ENCODE peak calls at places on chromosomes 3 and 15, in seven cellular contexts. O is cardiac muscle cell, P is upper lobe of right lung, I is A673, F is PC-9, B is heart left ventricle, H is thoracic aorta. C is an unnamed sample.
A peak's percentile ranks its signal among the peaks of the same experiment; 100 is the strongest.

GRCh38 chr3:115852278-115852677 is 229.0 kb downstream of the GAP43 start:
- DNase-seq in O (no peak), P (no peak), I (no peak), F (no peak), B (no peak), H (no peak), C (no peak)

GRCh38 chr3:166190360-166190759 is 353.1 kb upstream of the BCHE start:
- DNase-seq in O (no peak), P (no peak), I (no peak), F (peak; percentile 5), B (no peak), H (no peak), C (no peak)

GRCh38 chr3:148227534-148227933 is 470.2 kb upstream of the AGTR1 start:
- DNase-seq in O (peak; percentile 3), P (no peak), I (no peak), F (no peak), B (no peak), H (no peak), C (no peak)

GRCh38 chr15:49673861-49674260 is 53.0 kb downstream of the DTWD1 start:
- DNase-seq in O (no peak), P (no peak), I (no peak), F (no peak), B (no peak), H (no peak), C (no peak)

GRCh38 chr15:70504305-70504951 is 258.9 kb downstream of the UACA start:
- DNase-seq in O (no peak), P (peak; percentile 73), I (peak; percentile 74), F (peak; percentile 72), B (peak; percentile 67), H (peak; percentile 39), C (peak; percentile 41)

GRCh38 chr3:59939826-59940426 is 890.1 kb upstream of the CFAP20DC start:
- DNase-seq in O (peak; percentile 88), P (no peak), I (no peak), F (no peak), B (no peak), H (no peak), C (no peak)

GRCh38 chr3:54608041-54608440 is 319.8 kb downstream of the LRTM1 start:
- DNase-seq in O (no peak), P (no peak), I (no peak), F (no peak), B (no peak), H (no peak), C (no peak)

GRCh38 chr3:154040283-154040682 is 80.9 kb upstream of the ARHGEF26 start:
- DNase-seq in O (no peak), P (no peak), I (peak; percentile 48), F (no peak), B (no peak), H (no peak), C (peak; percentile 5)

GRCh38 chr15:88113909-88114308 is 142.6 kb downstream of the NTRK3 start:
- DNase-seq in O (no peak), P (no peak), I (no peak), F (no peak), B (no peak), H (no peak), C (no peak)

GRCh38 chr15:64501396-64501716 is 41.0 kb downstream of the ZNF609 start:
- DNase-seq in O (no peak), P (no peak), I (no peak), F (no peak), B (no peak), H (no peak), C (no peak)

GRCh38 chr3:169344465-169344864 is 319.0 kb downstream of the MECOM start:
- DNase-seq in O (no peak), P (no peak), I (no peak), F (no peak), B (no peak), H (no peak), C (no peak)

GRCh38 chr3:167587651-167588050 is 66.1 kb downstream of the WDR49 start:
- DNase-seq in O (no peak), P (no peak), I (no peak), F (no peak), B (no peak), H (no peak), C (no peak)

GRCh38 chr3:128322030-128323022 is 144.4 kb downstream of the DNAJB8 start:
- DNase-seq in O (peak; percentile 60), P (peak; percentile 73), I (peak; percentile 48), F (peak; percentile 49), B (peak; percentile 45), H (no peak), C (peak; percentile 63)

GRCh38 chr3:87491843-87492242 is 215.5 kb upstream of the POU1F1 start:
- DNase-seq in O (no peak), P (no peak), I (no peak), F (no peak), B (no peak), H (no peak), C (no peak)

GRCh38 chr15:47507221-47507985 is 209.9 kb upstream of the SEMA6D start:
- DNase-seq in O (no peak), P (no peak), I (peak; percentile 24), F (no peak), B (no peak), H (no peak), C (no peak)

GRCh38 chr15:96345560-96346389 is 15.3 kb downstream of the NR2F2 start:
- DNase-seq in O (peak; percentile 83), P (peak; percentile 76), I (peak; percentile 88), F (no peak), B (peak; percentile 83), H (no peak), C (peak; percentile 67)

GRCh38 chr15:91926871-91927270 is 73.4 kb downstream of the SLCO3A1 start:
- DNase-seq in O (peak; percentile 61), P (no peak), I (peak; percentile 76), F (no peak), B (no peak), H (no peak), C (no peak)

GRCh38 chr15:101008158-101009139 is 89.3 kb downstream of the LRRK1 start:
- DNase-seq in O (peak; percentile 84), P (peak; percentile 93), I (peak; percentile 84), F (peak; percentile 88), B (peak; percentile 70), H (peak; percentile 21), C (peak; percentile 90)

GRCh38 chr3:126340943-126341754 is 16.1 kb downstream of the KLF15 start:
- DNase-seq in O (no peak), P (peak; percentile 41), I (no peak), F (no peak), B (peak; percentile 3), H (no peak), C (no peak)

GRCh38 chr3:128445357-128445756 is 21.3 kb downstream of the DNAJB8 start:
- DNase-seq in O (no peak), P (no peak), I (no peak), F (no peak), B (no peak), H (no peak), C (no peak)

GRCh38 chr3:123791898-123792297 is 92.2 kb downstream of the MYLK start:
- DNase-seq in O (no peak), P (no peak), I (peak; percentile 27), F (no peak), B (no peak), H (no peak), C (no peak)

GRCh38 chr3:15223684-15224575 is 17.9 kb downstream of the CAPN7 start:
- DNase-seq in O (no peak), P (no peak), I (no peak), F (no peak), B (no peak), H (no peak), C (no peak)

DNA sequence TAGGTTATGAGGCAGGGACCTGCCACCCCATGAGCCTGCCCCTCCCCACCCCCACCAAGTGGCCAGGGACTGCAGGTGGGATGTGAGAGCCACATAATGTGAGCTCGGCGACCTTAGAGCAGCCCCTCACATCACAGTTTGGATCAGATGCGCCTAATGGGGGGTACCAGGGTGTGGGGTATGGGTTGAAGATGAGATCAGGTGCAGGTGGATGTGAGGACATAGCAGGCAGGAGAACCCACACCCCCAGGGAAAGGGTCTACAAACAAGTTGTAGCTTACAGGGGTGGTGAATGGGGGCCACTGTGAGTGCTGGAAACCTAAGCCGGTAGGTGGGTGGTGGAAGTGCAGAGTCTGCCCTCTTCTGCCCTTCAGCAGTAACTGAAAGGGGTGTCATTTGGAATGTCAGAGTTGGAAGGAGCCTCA is 94.0 kb downstream of the CORO2B start:
- DNase-seq in O (peak; percentile 50), P (peak; percentile 43), I (peak; percentile 46), F (no peak), B (no peak), H (no peak), C (no peak)
- TF ChIP-seq CTCF in O (no peak), P (peak; percentile 7), I (peak; percentile 51), F (peak; percentile 23), B (no peak), H (no peak), C (no peak)

GRCh38 chr3:138542977-138543376 is 51.1 kb downstream of the CEP70 start:
- DNase-seq in O (no peak), P (no peak), I (no peak), F (no peak), B (no peak), H (no peak), C (no peak)

GRCh38 chr3:138549578-138549977 is 44.5 kb downstream of the CEP70 start:
- DNase-seq in O (no peak), P (no peak), I (no peak), F (no peak), B (no peak), H (no peak), C (no peak)

GRCh38 chr3:138544546-138544945 is 49.5 kb downstream of the CEP70 start:
- DNase-seq in O (no peak), P (no peak), I (no peak), F (no peak), B (no peak), H (no peak), C (no peak)

GRCh38 chr3:138547342-138547975 is 46.6 kb downstream of the CEP70 start:
- DNase-seq in O (no peak), P (no peak), I (no peak), F (no peak), B (no peak), H (no peak), C (no peak)
- H3K9me3 ChIP-seq in O (no peaks in the 10 kb centered on the region), P (peaks cover 20% of the 10 kb centered on the region), I (peaks cover 8% of the 10 kb centered on the region), F (peaks cover 13% of the 10 kb centered on the region), B (peaks cover 70% of the 10 kb centered on the region), H (peaks cover 23% of the 10 kb centered on the region), C (peaks cover 55% of the 10 kb centered on the region)

DNA sequence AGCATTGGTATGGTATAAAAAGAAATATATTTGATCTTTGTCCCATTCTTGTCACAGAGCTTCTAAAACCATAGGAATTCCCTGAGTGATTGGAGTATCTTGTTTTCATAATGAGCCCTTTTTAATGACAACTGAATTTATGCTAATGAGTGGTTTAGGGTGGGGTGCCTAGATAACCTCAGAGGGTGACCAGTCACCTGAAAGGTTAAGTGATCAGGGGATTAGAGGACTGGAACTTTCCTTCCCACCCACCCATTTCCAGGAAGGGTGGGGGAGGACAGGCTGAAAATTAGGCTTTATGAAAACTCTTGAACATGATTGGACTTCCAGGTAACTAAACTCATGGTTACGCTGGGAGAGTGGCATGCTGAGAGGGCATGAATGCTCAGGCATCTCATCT is 8.5 kb downstream of the MFN1 start:
- DNase-seq in O (no peak), P (no peak), I (no peak), F (no peak), B (no peak), H (no peak), C (no peak)
- TF ChIP-seq CTCF in O (no peak), P (no peak), I (no peak), F (no peak), B (no peak), H (no peak), C (no peak)

DNA sequence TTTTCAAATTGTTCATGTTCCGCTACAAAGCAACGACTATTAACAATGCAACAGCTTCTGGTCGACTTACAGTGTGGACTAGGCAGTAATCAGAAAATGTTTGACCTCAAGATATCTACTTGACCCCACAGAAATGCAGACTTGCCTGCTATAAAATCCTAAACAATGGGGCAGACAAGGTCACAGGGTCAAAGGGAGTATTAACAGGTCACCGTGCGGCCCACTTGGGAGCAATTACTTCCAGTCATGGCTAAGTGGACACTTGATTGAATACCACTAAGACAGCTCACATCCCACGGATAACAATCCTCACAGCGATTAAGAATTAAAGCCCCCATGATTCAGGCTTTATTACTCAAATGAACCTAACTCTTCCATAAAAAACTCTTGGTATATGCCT is 58.8 kb downstream of the FOXP1 start:
- DNase-seq in O (peak; percentile 77), P (no peak), I (no peak), F (no peak), B (no peak), H (no peak), C (no peak)
- H3K9me3 ChIP-seq in O (no peaks in the 10 kb centered on the region), P (no peaks in the 10 kb centered on the region), I (no peaks in the 10 kb centered on the region), F (no peaks in the 10 kb centered on the region), B (no peaks in the 10 kb centered on the region), H (no peaks in the 10 kb centered on the region), C (no peaks in the 10 kb centered on the region)

C was measured in mucosa of descending colon.